ENCODE peak calls at places on chromosomes 11 and 22, in ten cellular contexts. One of them, this sample, is unnamed.

GRCh38 chr11:128520206-128520885 is 67.0 kb downstream of the ETS1 start:
- DNase-seq in esophagus squamous epithelium: no peak
- DNase-seq in A549: no peak
- DNase-seq in MM.1S: no peak
- DNase-seq in fibroblast of pulmonary artery: no peak
- DNase-seq in transverse colon: no peak
- DNase-seq in Caco-2: no peak
- DNase-seq in tibial nerve: no peak
- DNase-seq in AG04450: no peak
- DNase-seq in breast epithelium: no peak
- DNase-seq in this sample: no peak

GRCh38 chr11:24422371-24422770 is 74.5 kb upstream of the LUZP2 start:
- DNase-seq in esophagus squamous epithelium: no peak
- DNase-seq in A549: no peak
- DNase-seq in MM.1S: no peak
- DNase-seq in fibroblast of pulmonary artery: peak
- DNase-seq in transverse colon: no peak
- DNase-seq in Caco-2: no peak
- DNase-seq in tibial nerve: no peak
- DNase-seq in AG04450: no peak
- DNase-seq in breast epithelium: no peak
- DNase-seq in this sample: peak

GRCh38 chr22:42769574-42770447 is 49.1 kb upstream of the A4GALT start:
- DNase-seq in esophagus squamous epithelium: no peak
- DNase-seq in A549: no peak
- DNase-seq in MM.1S: no peak
- DNase-seq in fibroblast of pulmonary artery: peak
- DNase-seq in transverse colon: peak
- DNase-seq in Caco-2: peak
- DNase-seq in tibial nerve: peak
- DNase-seq in AG04450: peak
- DNase-seq in breast epithelium: no peak
- DNase-seq in this sample: peak

GRCh38 chr22:50269573-50270301 is 443 bp downstream of the MAPK11 start:
- DNase-seq in esophagus squamous epithelium: no peak
- DNase-seq in A549: no peak
- DNase-seq in MM.1S: no peak
- DNase-seq in fibroblast of pulmonary artery: peak
- DNase-seq in transverse colon: no peak
- DNase-seq in Caco-2: no peak
- DNase-seq in tibial nerve: no peak
- DNase-seq in AG04450: no peak
- DNase-seq in breast epithelium: no peak
- DNase-seq in this sample: no peak

GRCh38 chr22:21044931-21045584 is 688 bp upstream of the LRRC74B start:
- DNase-seq in esophagus squamous epithelium: no peak
- DNase-seq in A549: no peak
- DNase-seq in MM.1S: no peak
- DNase-seq in fibroblast of pulmonary artery: peak
- DNase-seq in transverse colon: no peak
- DNase-seq in Caco-2: peak
- DNase-seq in tibial nerve: no peak
- DNase-seq in AG04450: no peak
- DNase-seq in breast epithelium: no peak
- DNase-seq in this sample: peak

GRCh38 chr11:75797796-75798195 is 17.2 kb upstream of the UVRAG start:
- DNase-seq in esophagus squamous epithelium: no peak
- DNase-seq in A549: no peak
- DNase-seq in MM.1S: no peak
- DNase-seq in fibroblast of pulmonary artery: peak
- DNase-seq in transverse colon: no peak
- DNase-seq in Caco-2: no peak
- DNase-seq in tibial nerve: no peak
- DNase-seq in AG04450: no peak
- DNase-seq in breast epithelium: no peak
- DNase-seq in this sample: no peak

GRCh38 chr22:19525666-19526065 is 1.5 kb upstream of the CLDN5 start:
- DNase-seq in esophagus squamous epithelium: no peak
- DNase-seq in A549: no peak
- DNase-seq in MM.1S: no peak
- DNase-seq in fibroblast of pulmonary artery: no peak
- DNase-seq in transverse colon: no peak
- DNase-seq in Caco-2: no peak
- DNase-seq in tibial nerve: no peak
- DNase-seq in AG04450: no peak
- DNase-seq in breast epithelium: no peak
- DNase-seq in this sample: no peak

GRCh38 chr11:16178273-16178672 is 178.1 kb downstream of the SOX6 start:
- DNase-seq in esophagus squamous epithelium: no peak
- DNase-seq in A549: no peak
- DNase-seq in MM.1S: no peak
- DNase-seq in fibroblast of pulmonary artery: no peak
- DNase-seq in transverse colon: no peak
- DNase-seq in Caco-2: no peak
- DNase-seq in tibial nerve: no peak
- DNase-seq in AG04450: no peak
- DNase-seq in breast epithelium: no peak
- DNase-seq in this sample: no peak

GRCh38 chr11:129785383-129786111 is 30.1 kb upstream of the TMEM45B start:
- DNase-seq in esophagus squamous epithelium: no peak
- DNase-seq in A549: no peak
- DNase-seq in MM.1S: no peak
- DNase-seq in fibroblast of pulmonary artery: peak
- DNase-seq in transverse colon: no peak
- DNase-seq in Caco-2: peak
- DNase-seq in tibial nerve: no peak
- DNase-seq in AG04450: no peak
- DNase-seq in breast epithelium: no peak
- DNase-seq in this sample: no peak

GRCh38 chr11:4763096-4763495 is 6.6 kb downstream of the OR51F1 start:
- DNase-seq in esophagus squamous epithelium: no peak
- DNase-seq in A549: no peak
- DNase-seq in MM.1S: peak
- DNase-seq in fibroblast of pulmonary artery: no peak
- DNase-seq in transverse colon: no peak
- DNase-seq in Caco-2: no peak
- DNase-seq in tibial nerve: no peak
- DNase-seq in AG04450: no peak
- DNase-seq in breast epithelium: no peak
- DNase-seq in this sample: no peak

GRCh38 chr11:69563946-69564780 is 76.8 kb upstream of the CCND1 start:
- DNase-seq in esophagus squamous epithelium: no peak
- DNase-seq in A549: no peak
- DNase-seq in MM.1S: no peak
- DNase-seq in fibroblast of pulmonary artery: no peak
- DNase-seq in transverse colon: no peak
- DNase-seq in Caco-2: no peak
- DNase-seq in tibial nerve: no peak
- DNase-seq in AG04450: no peak
- DNase-seq in breast epithelium: no peak
- DNase-seq in this sample: no peak

GRCh38 chr11:65780770-65781151 is at the start of gene AP5B1:
- DNase-seq in esophagus squamous epithelium: no peak
- DNase-seq in A549: peak
- DNase-seq in MM.1S: peak
- DNase-seq in fibroblast of pulmonary artery: peak
- DNase-seq in transverse colon: peak
- DNase-seq in Caco-2: peak
- DNase-seq in tibial nerve: peak
- DNase-seq in AG04450: no peak
- DNase-seq in breast epithelium: peak
- DNase-seq in this sample: no peak

GRCh38 chr11:78742430-78742829 is 167.8 kb upstream of the NARS2 start:
- DNase-seq in esophagus squamous epithelium: no peak
- DNase-seq in A549: no peak
- DNase-seq in MM.1S: no peak
- DNase-seq in fibroblast of pulmonary artery: no peak
- DNase-seq in transverse colon: peak
- DNase-seq in Caco-2: no peak
- DNase-seq in tibial nerve: no peak
- DNase-seq in AG04450: no peak
- DNase-seq in breast epithelium: peak
- DNase-seq in this sample: peak

GRCh38 chr11:31264834-31265233 is 104.7 kb downstream of the DCDC1 start:
- DNase-seq in esophagus squamous epithelium: no peak
- DNase-seq in A549: no peak
- DNase-seq in MM.1S: no peak
- DNase-seq in fibroblast of pulmonary artery: no peak
- DNase-seq in transverse colon: no peak
- DNase-seq in Caco-2: no peak
- DNase-seq in tibial nerve: no peak
- DNase-seq in AG04450: no peak
- DNase-seq in breast epithelium: no peak
- DNase-seq in this sample: no peak
- TF ChIP-seq CTCF in esophagus squamous epithelium: no peak
- TF ChIP-seq CTCF in A549: no peak
- TF ChIP-seq CTCF in MM.1S: no peak
- TF ChIP-seq CTCF in fibroblast of pulmonary artery: no peak
- TF ChIP-seq CTCF in transverse colon: no peak
- TF ChIP-seq CTCF in Caco-2: no peak
- TF ChIP-seq CTCF in tibial nerve: no peak
- TF ChIP-seq CTCF in AG04450: no peak
- TF ChIP-seq CTCF in breast epithelium: no peak
- TF ChIP-seq CTCF in this sample: no peak

GRCh38 chr11:109785714-109786113 is 307.5 kb upstream of the ZC3H12C start:
- DNase-seq in esophagus squamous epithelium: no peak
- DNase-seq in A549: no peak
- DNase-seq in MM.1S: no peak
- DNase-seq in fibroblast of pulmonary artery: peak
- DNase-seq in transverse colon: no peak
- DNase-seq in Caco-2: no peak
- DNase-seq in tibial nerve: no peak
- DNase-seq in AG04450: no peak
- DNase-seq in breast epithelium: no peak
- DNase-seq in this sample: no peak
- H3K4me3 ChIP-seq in esophagus squamous epithelium: no peak
- H3K4me3 ChIP-seq in A549: no peak
- H3K4me3 ChIP-seq in MM.1S: peak
- H3K4me3 ChIP-seq in fibroblast of pulmonary artery: no peak
- H3K4me3 ChIP-seq in transverse colon: no peak
- H3K4me3 ChIP-seq in Caco-2: no peak
- H3K4me3 ChIP-seq in tibial nerve: no peak
- H3K4me3 ChIP-seq in AG04450: no peak
- H3K4me3 ChIP-seq in breast epithelium: no peak
- H3K4me3 ChIP-seq in this sample: no peak

GRCh38 chr11:609355-609811 is 6.4 kb downstream of the IRF7 start:
- DNase-seq in esophagus squamous epithelium: no peak
- DNase-seq in A549: no peak
- DNase-seq in MM.1S: no peak
- DNase-seq in fibroblast of pulmonary artery: no peak
- DNase-seq in transverse colon: no peak
- DNase-seq in Caco-2: no peak
- DNase-seq in tibial nerve: no peak
- DNase-seq in AG04450: no peak
- DNase-seq in breast epithelium: no peak
- DNase-seq in this sample: no peak
- TF ChIP-seq CTCF in esophagus squamous epithelium: no peak
- TF ChIP-seq CTCF in A549: no peak
- TF ChIP-seq CTCF in MM.1S: no peak
- TF ChIP-seq CTCF in fibroblast of pulmonary artery: no peak
- TF ChIP-seq CTCF in transverse colon: no peak
- TF ChIP-seq CTCF in Caco-2: no peak
- TF ChIP-seq CTCF in tibial nerve: no peak
- TF ChIP-seq CTCF in AG04450: no peak
- TF ChIP-seq CTCF in breast epithelium: no peak
- TF ChIP-seq CTCF in this sample: no peak

DNA sequence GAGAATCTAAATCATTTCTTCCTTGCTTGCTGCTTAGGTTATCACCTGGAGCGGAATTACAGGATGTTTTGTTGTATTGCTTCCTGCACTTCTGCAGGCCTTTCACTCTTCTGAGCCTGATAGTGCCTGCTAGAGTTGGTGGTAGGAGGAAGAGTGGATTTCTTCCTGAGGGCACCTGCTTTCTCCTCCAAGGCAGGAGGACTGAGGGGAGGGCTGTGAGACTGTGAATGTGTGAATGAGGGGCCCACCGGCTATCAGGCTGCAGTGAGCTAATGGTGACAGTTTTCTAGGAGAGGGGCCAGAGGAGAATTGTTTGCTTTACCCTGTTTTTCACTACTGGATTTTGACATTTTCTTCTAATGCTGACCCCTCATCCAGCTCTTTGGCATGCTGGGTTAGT is 39.0 kb downstream of the DIXDC1 start:
- DNase-seq in esophagus squamous epithelium: no peak
- DNase-seq in A549: no peak
- DNase-seq in MM.1S: no peak
- DNase-seq in fibroblast of pulmonary artery: no peak
- DNase-seq in transverse colon: no peak
- DNase-seq in Caco-2: no peak
- DNase-seq in tibial nerve: no peak
- DNase-seq in AG04450: no peak
- DNase-seq in breast epithelium: no peak
- DNase-seq in this sample: no peak
- H3K4me3 ChIP-seq in esophagus squamous epithelium: no peak
- H3K4me3 ChIP-seq in A549: no peak
- H3K4me3 ChIP-seq in MM.1S: no peak
- H3K4me3 ChIP-seq in fibroblast of pulmonary artery: no peak
- H3K4me3 ChIP-seq in transverse colon: no peak
- H3K4me3 ChIP-seq in Caco-2: no peak
- H3K4me3 ChIP-seq in tibial nerve: no peak
- H3K4me3 ChIP-seq in AG04450: no peak
- H3K4me3 ChIP-seq in breast epithelium: no peak
- H3K4me3 ChIP-seq in this sample: no peak

GRCh38 chr11:67044496-67044895 is 12.2 kb upstream of the RHOD start:
- DNase-seq in esophagus squamous epithelium: no peak
- DNase-seq in A549: no peak
- DNase-seq in MM.1S: no peak
- DNase-seq in fibroblast of pulmonary artery: no peak
- DNase-seq in transverse colon: no peak
- DNase-seq in Caco-2: no peak
- DNase-seq in tibial nerve: no peak
- DNase-seq in AG04450: no peak
- DNase-seq in breast epithelium: no peak
- DNase-seq in this sample: no peak
- TF ChIP-seq CTCF in esophagus squamous epithelium: no peak
- TF ChIP-seq CTCF in A549: no peak
- TF ChIP-seq CTCF in MM.1S: no peak
- TF ChIP-seq CTCF in fibroblast of pulmonary artery: no peak
- TF ChIP-seq CTCF in transverse colon: no peak
- TF ChIP-seq CTCF in Caco-2: no peak
- TF ChIP-seq CTCF in tibial nerve: no peak
- TF ChIP-seq CTCF in AG04450: no peak
- TF ChIP-seq CTCF in breast epithelium: no peak
- TF ChIP-seq CTCF in this sample: peak

GRCh38 chr22:17086750-17087149 is 1.9 kb downstream of the IL17RA start:
- DNase-seq in esophagus squamous epithelium: no peak
- DNase-seq in A549: no peak
- DNase-seq in MM.1S: no peak
- DNase-seq in fibroblast of pulmonary artery: no peak
- DNase-seq in transverse colon: no peak
- DNase-seq in Caco-2: no peak
- DNase-seq in tibial nerve: no peak
- DNase-seq in AG04450: no peak
- DNase-seq in breast epithelium: no peak
- DNase-seq in this sample: no peak
- H3K4me3 ChIP-seq in esophagus squamous epithelium: no peak
- H3K4me3 ChIP-seq in A549: no peak
- H3K4me3 ChIP-seq in MM.1S: peak
- H3K4me3 ChIP-seq in fibroblast of pulmonary artery: peak
- H3K4me3 ChIP-seq in transverse colon: no peak
- H3K4me3 ChIP-seq in Caco-2: no peak
- H3K4me3 ChIP-seq in tibial nerve: no peak
- H3K4me3 ChIP-seq in AG04450: no peak
- H3K4me3 ChIP-seq in breast epithelium: no peak
- H3K4me3 ChIP-seq in this sample: peak

This sample was measured in astrocyte of the cerebellum.